ENCODE peak calls at places on chromosomes 13 and 19, in seven cellular contexts. X is NCI-H1092 treated with DMSO at 0.1 percent for 48 hours; G is stimulated activated CD4-positive, alpha-beta T cell treated with anti-CD3 and anti-CD28 coated beads, Interleukin-2, amount 100 ng/mL, for 48 hours; T is T-helper 1 cell; K is NCI-H1694 treated with DMSO at 0.1 percent for 48 hours; U is fibroblast of pulmonary artery; O is NCI-H510A. S is an unnamed sample.

GRCh38 chr13:43042410-43042921 is 19.1 kb downstream of the DNAJC15 start:
- DNase-seq in X (no peak), G (no peak), T (no peak), K (no peak), U (no peak), O (no peak), S (no peak)

GRCh38 chr19:6971366-6971765 is 49.9 kb downstream of the MBD3L2B start:
- DNase-seq in X (no peak), G (no peak), T (no peak), K (no peak), U (no peak), O (no peak), S (no peak)

GRCh38 chr19:43934055-43934984 is 762 bp downstream of the ZNF45 start:
- DNase-seq in X (no peak), G (no peak), T (no peak), K (no peak), U (no peak), O (no peak), S (no peak)

GRCh38 chr19:50325310-50326100 is 3.7 kb downstream of the KCNC3 start:
- DNase-seq in X (peak), G (peak), T (peak), K (peak), U (peak), O (peak), S (peak)

GRCh38 chr13:36887758-36888521 is 32.1 kb downstream of the SMAD9 start:
- DNase-seq in X (no peak), G (no peak), T (no peak), K (no peak), U (no peak), O (no peak), S (no peak)

GRCh38 chr13:86000546-86000945 is 201.3 kb upstream of the SLITRK6 start:
- DNase-seq in X (no peak), G (no peak), T (no peak), K (no peak), U (no peak), O (peak), S (no peak)

GRCh38 chr19:45305421-45305820 is 17.3 kb downstream of the CKM start:
- DNase-seq in X (no peak), G (no peak), T (no peak), K (no peak), U (peak), O (no peak), S (no peak)

GRCh38 chr19:39550197-39550596 is 10.2 kb upstream of the EID2 start:
- DNase-seq in X (no peak), G (no peak), T (no peak), K (no peak), U (no peak), O (no peak), S (no peak)

GRCh38 chr19:46723023-46723461 is 6.1 kb upstream of the PRKD2 start:
- DNase-seq in X (no peak), G (no peak), T (no peak), K (no peak), U (no peak), O (no peak), S (no peak)

GRCh38 chr13:32471187-32471922 is 43.4 kb upstream of the N4BP2L1 start:
- DNase-seq in X (no peak), G (no peak), T (no peak), K (no peak), U (peak), O (no peak), S (no peak)

GRCh38 chr13:25300861-25301346 is 521 bp upstream of the NUP58 start:
- DNase-seq in X (no peak), G (no peak), T (peak), K (no peak), U (peak), O (no peak), S (no peak)

GRCh38 chr13:32989331-32989730 is 26.9 kb upstream of the KL start:
- DNase-seq in X (no peak), G (no peak), T (no peak), K (no peak), U (no peak), O (no peak), S (no peak)

GRCh38 chr13:99261040-99261439 is 2.9 kb upstream of the GPR18 start:
- DNase-seq in X (no peak), G (no peak), T (no peak), K (no peak), U (no peak), O (no peak), S (no peak)

GRCh38 chr13:27283906-27284523 is 13.4 kb downstream of the RASL11A start:
- DNase-seq in X (peak), G (no peak), T (no peak), K (no peak), U (peak), O (no peak), S (no peak)

GRCh38 chr13:75764251-75764650 is 128.1 kb downstream of the LMO7 start:
- DNase-seq in X (no peak), G (no peak), T (no peak), K (peak), U (no peak), O (no peak), S (no peak)

GRCh38 chr19:56111601-56112312 is 9.3 kb downstream of the ZNF787 start:
- DNase-seq in X (no peak), G (no peak), T (no peak), K (no peak), U (no peak), O (peak), S (no peak)

GRCh38 chr13:100542546-100543156 is 45.9 kb downstream of the GGACT start:
- DNase-seq in X (peak), G (no peak), T (no peak), K (peak), U (peak), O (no peak), S (no peak)

GRCh38 chr19:56746367-56746766 is 74.8 kb upstream of the ZNF835 start:
- DNase-seq in X (no peak), G (no peak), T (no peak), K (no peak), U (no peak), O (no peak), S (no peak)

GRCh38 chr19:32231691-32232090 is 113.7 kb upstream of the ZNF507 start:
- DNase-seq in X (no peak), G (no peak), T (no peak), K (no peak), U (no peak), O (no peak), S (no peak)

GRCh38 chr13:31697290-31697689 is 42.0 kb upstream of the RXFP2 start:
- DNase-seq in X (no peak), G (no peak), T (no peak), K (no peak), U (no peak), O (no peak), S (no peak)

GRCh38 chr19:31301306-31301980 is 47.8 kb downstream of the TSHZ3 start:
- DNase-seq in X (no peak), G (no peak), T (no peak), K (no peak), U (no peak), O (no peak), S (no peak)

GRCh38 chr13:44273991-44274810 is 99.4 kb upstream of the SERP2 start:
- DNase-seq in X (peak), G (peak), T (no peak), K (peak), U (peak), O (no peak), S (peak)

GRCh38 chr19:8386990-8387389 is 3.2 kb upstream of the RAB11B start:
- DNase-seq in X (no peak), G (no peak), T (no peak), K (no peak), U (no peak), O (no peak), S (no peak)

GRCh38 chr19:2547033-2547680 is 71.2 kb downstream of the GADD45B start:
- DNase-seq in X (no peak), G (no peak), T (no peak), K (no peak), U (no peak), O (no peak), S (no peak)

GRCh38 chr19:18848860-18849661 is 17.3 kb downstream of the UPF1 start:
- DNase-seq in X (no peak), G (peak), T (no peak), K (no peak), U (peak), O (no peak), S (no peak)

GRCh38 chr13:50594276-50594970 is 249.1 kb downstream of the DLEU7 start:
- DNase-seq in X (no peak), G (no peak), T (no peak), K (no peak), U (no peak), O (no peak), S (peak)

GRCh38 chr13:95787356-95788099 is 110.6 kb downstream of the DNAJC3 start:
- DNase-seq in X (no peak), G (no peak), T (no peak), K (no peak), U (no peak), O (no peak), S (no peak)

GRCh38 chr19:54573330-54573872 is at the start of gene LILRA2:
- DNase-seq in X (no peak), G (no peak), T (no peak), K (no peak), U (no peak), O (no peak), S (no peak)

GRCh38 chr13:99522288-99522687 is 21.0 kb downstream of the TM9SF2 start:
- DNase-seq in X (no peak), G (no peak), T (no peak), K (no peak), U (peak), O (no peak), S (no peak)

GRCh38 chr13:76271728-76272232 is 614.4 kb downstream of the KCTD12 start:
- DNase-seq in X (no peak), G (no peak), T (no peak), K (no peak), U (no peak), O (no peak), S (peak)

GRCh38 chr13:97367016-97367415 is 67.0 kb upstream of the RAP2A start:
- DNase-seq in X (no peak), G (no peak), T (no peak), K (no peak), U (no peak), O (no peak), S (peak)

GRCh38 chr13:92963029-92963428 is 263.6 kb upstream of the GPC6 start:
- DNase-seq in X (no peak), G (no peak), T (no peak), K (no peak), U (no peak), O (no peak), S (no peak)

GRCh38 chr13:57925250-57925649 is 293.7 kb downstream of the PCDH17 start:
- DNase-seq in X (peak), G (no peak), T (no peak), K (no peak), U (peak), O (no peak), S (no peak)

GRCh38 chr19:47003611-47003935 is 16.1 kb upstream of the NPAS1 start:
- DNase-seq in X (no peak), G (no peak), T (no peak), K (no peak), U (no peak), O (no peak), S (no peak)

GRCh38 chr13:19089315-19089714 is 92.3 kb downstream of the TUBA3C start:
- DNase-seq in X (no peak), G (no peak), T (no peak), K (no peak), U (no peak), O (no peak), S (no peak)

GRCh38 chr19:49856574-49857021 is 5.6 kb downstream of the PTOV1 start:
- DNase-seq in X (no peak), G (no peak), T (no peak), K (no peak), U (no peak), O (no peak), S (no peak)

GRCh38 chr19:35249146-35249847 is 495 bp downstream of the LSR start:
- DNase-seq in X (no peak), G (no peak), T (no peak), K (no peak), U (no peak), O (no peak), S (no peak)

GRCh38 chr19:16862826-16863405 is 25.9 kb upstream of the F2RL3 start:
- DNase-seq in X (no peak), G (no peak), T (no peak), K (no peak), U (no peak), O (no peak), S (no peak)